ENCODE peak calls at places on chromosomes 3 and 15, in nine cellular contexts. N is upper lobe of left lung, R is tibial nerve, V is suprapubic skin, A is HepG2, S is GM12878, B is ovary, J is SK-N-SH, I is transverse colon. Q is an unnamed sample.

GRCh38 chr15:77002954-77003912 is 8.3 kb downstream of the PSTPIP1 start:
- DNase-seq in N (peak; percentile 88), R (peak; percentile 52), V (no peak), A (no peak), S (peak; percentile 77), B (no peak), J (no peak), I (peak; percentile 73), Q (no peak)

GRCh38 chr3:11136116-11136515 is 18.2 kb upstream of the HRH1 start:
- DNase-seq in N (no peak), R (no peak), V (no peak), A (no peak), S (no peak), B (no peak), J (no peak), I (no peak), Q (no peak)

GRCh38 chr3:183904833-183905780 is 20.4 kb upstream of the PARL start:
- DNase-seq in N (no peak), R (no peak), V (no peak), A (no peak), S (no peak), B (no peak), J (no peak), I (no peak), Q (no peak)

GRCh38 chr3:105965384-105965783 is 96.6 kb upstream of the CBLB start:
- DNase-seq in N (no peak), R (peak; percentile 68), V (no peak), A (no peak), S (no peak), B (no peak), J (no peak), I (no peak), Q (no peak)

GRCh38 chr3:128427175-128427857 is 39.4 kb downstream of the DNAJB8 start:
- DNase-seq in N (no peak), R (no peak), V (no peak), A (no peak), S (no peak), B (no peak), J (peak; percentile 60), I (no peak), Q (no peak)

GRCh38 chr3:85397434-85397833 is 438.6 kb downstream of the CADM2 start:
- DNase-seq in N (no peak), R (no peak), V (no peak), A (no peak), S (no peak), B (no peak), J (no peak), I (no peak), Q (no peak)

GRCh38 chr3:42012378-42012934 is 50.6 kb upstream of the ULK4 start:
- DNase-seq in N (no peak), R (no peak), V (no peak), A (no peak), S (no peak), B (no peak), J (no peak), I (no peak), Q (no peak)

GRCh38 chr3:54756330-54756731 is 171.5 kb downstream of the LRTM1 start:
- DNase-seq in N (no peak), R (no peak), V (no peak), A (no peak), S (no peak), B (no peak), J (no peak), I (no peak), Q (no peak)

GRCh38 chr15:100131321-100132224 is 210.2 kb downstream of the ADAMTS17 start:
- DNase-seq in N (peak; percentile 40), R (no peak), V (no peak), A (peak; percentile 61), S (no peak), B (peak; percentile 43), J (no peak), I (peak; percentile 24), Q (no peak)

GRCh38 chr3:118817748-118818165 is 216.9 kb downstream of the IGSF11 start:
- DNase-seq in N (peak; percentile 25), R (peak; percentile 36), V (no peak), A (peak; percentile 48), S (no peak), B (no peak), J (peak; percentile 59), I (peak; percentile 13), Q (peak; percentile 17)

GRCh38 chr15:98755138-98755537 is 106.8 kb downstream of the IGF1R start:
- DNase-seq in N (no peak), R (no peak), V (no peak), A (no peak), S (no peak), B (no peak), J (no peak), I (no peak), Q (no peak)

GRCh38 chr15:33425149-33425548 is 114.4 kb downstream of the RYR3 start:
- DNase-seq in N (no peak), R (peak; percentile 16), V (no peak), A (no peak), S (no peak), B (no peak), J (no peak), I (no peak), Q (no peak)

GRCh38 chr3:145134738-145135137 is 1026.2 kb downstream of the PLOD2 start:
- DNase-seq in N (no peak), R (no peak), V (no peak), A (no peak), S (no peak), B (no peak), J (no peak), I (no peak), Q (no peak)

GRCh38 chr15:65834603-65835282 is 34.5 kb upstream of the RAB11A start:
- DNase-seq in N (no peak), R (no peak), V (no peak), A (no peak), S (no peak), B (no peak), J (no peak), I (no peak), Q (no peak)

GRCh38 chr15:65835452-65835851 is 33.8 kb upstream of the RAB11A start:
- DNase-seq in N (no peak), R (no peak), V (no peak), A (no peak), S (no peak), B (no peak), J (no peak), I (no peak), Q (no peak)

GRCh38 chr15:65833501-65834220 is 35.6 kb upstream of the RAB11A start:
- DNase-seq in N (peak; percentile 43), R (no peak), V (no peak), A (peak; percentile 29), S (no peak), B (no peak), J (peak; percentile 49), I (peak; percentile 28), Q (no peak)

GRCh38 chr15:65829150-65829764 is 37.2 kb upstream of the DENND4A start:
- DNase-seq in N (no peak), R (no peak), V (no peak), A (peak; percentile 33), S (no peak), B (no peak), J (peak; percentile 44), I (no peak), Q (no peak)

DNA sequence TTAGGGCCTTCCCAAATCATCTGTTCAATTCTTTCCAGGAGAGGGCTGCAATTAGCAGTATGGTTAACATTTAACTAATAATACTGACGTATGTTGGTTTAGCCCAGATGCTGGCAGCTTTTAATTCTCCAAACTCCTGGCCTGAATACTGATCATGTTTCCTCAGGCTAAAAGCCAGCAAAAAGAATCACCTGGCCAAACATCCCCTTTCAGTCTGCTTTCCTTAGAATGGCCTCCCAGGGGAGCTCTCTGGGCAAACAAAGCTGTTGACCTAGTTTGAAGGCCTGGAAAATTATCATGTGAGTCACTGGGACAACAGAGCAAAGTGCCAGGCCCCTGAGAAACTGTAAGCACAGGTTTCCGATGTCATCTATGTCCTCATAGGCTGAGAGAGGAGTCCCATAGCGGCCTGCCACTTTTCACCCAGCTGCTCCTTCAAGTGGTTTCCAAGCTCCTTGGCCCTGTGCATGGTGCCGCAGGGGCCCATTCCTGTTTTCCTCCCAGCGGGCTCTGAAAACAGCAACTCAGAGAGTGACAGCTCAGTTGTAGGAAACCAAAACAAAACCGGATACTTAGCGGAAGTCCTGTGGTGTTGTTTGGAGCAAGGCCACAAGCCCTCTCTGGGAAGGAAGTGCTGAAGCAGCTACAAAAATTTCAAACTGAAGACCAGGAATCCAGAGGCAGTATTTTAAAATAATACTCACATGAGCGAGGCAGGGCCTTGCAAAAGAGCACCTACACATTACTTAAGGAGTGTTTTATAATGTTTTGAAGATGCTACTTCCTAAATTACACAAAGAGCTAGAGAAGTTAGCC is 36.5 kb upstream of the RAB11A start:
- DNase-seq in N (peak; percentile 89), R (peak; percentile 95), V (peak; percentile 92), A (peak; percentile 100), S (no peak), B (peak; percentile 88), J (peak; percentile 39), I (peak; percentile 82), Q (peak; percentile 95)
- H3K4me3 ChIP-seq in N (peak overlapping the region; percentile 28), R (no peak overlapping the region), V (peak overlapping the region; percentile 30), A (peak overlapping the region; percentile 66), S (peak overlapping the region; percentile 45), B (peak overlapping the region; percentile 30), J (no peak overlapping the region), I (no peak overlapping the region), Q (peak overlapping the region; percentile 19)

DNA sequence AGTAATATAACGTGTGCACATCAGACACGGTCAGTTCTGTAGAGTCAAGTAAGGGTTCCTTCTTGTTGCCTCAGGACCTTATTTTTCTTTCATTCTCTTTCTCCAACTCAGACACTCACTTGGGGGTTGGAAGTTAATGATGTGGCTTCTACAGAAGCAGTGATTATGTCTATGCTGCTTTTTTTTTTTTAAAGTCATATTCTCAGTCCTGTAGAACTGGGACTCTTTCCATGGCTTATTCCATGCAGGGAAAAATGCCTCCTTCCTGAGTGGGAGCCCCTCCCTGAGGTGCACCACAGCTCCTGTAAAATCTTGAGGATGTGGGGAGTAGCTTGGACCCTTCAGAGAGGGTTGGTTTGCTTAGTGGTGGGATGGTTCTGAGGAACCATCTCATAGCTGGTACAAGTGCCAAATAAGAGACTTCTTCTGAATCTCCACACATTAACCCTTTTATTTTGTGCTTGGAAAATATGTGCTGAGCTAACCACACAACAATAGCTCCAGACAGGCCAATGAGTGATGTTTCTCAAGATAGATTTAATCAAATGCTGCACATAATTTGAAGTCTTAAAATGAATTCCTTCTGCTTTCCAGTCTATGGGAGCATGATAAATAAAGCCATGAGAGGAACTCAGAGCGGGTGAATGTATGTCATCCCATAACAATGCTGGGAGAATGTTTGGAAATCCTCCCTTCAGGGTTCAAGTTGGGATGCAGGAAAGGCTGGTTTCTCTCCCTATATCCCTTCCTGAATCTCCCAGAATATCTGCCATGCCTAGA is 23.3 kb upstream of the FSTL1 start:
- DNase-seq in N (no peak), R (no peak), V (no peak), A (no peak), S (no peak), B (no peak), J (no peak), I (no peak), Q (no peak)
- TF ChIP-seq EP300 in N (no peak), R (no peak), V (no peak), A (no peak), S (no peak), B (no peak), J (no peak), I (no peak), Q (no peak)

GRCh38 chr3:58238830-58239229 is 1.2 kb downstream of the ABHD6 start:
- DNase-seq in N (no peak), R (no peak), V (no peak), A (no peak), S (no peak), B (no peak), J (no peak), I (no peak), Q (no peak)
- H3K4me3 ChIP-seq in N (peak overlapping the region; percentile 81), R (peak overlapping the region; percentile 66), V (peak overlapping the region; percentile 96), A (no peak overlapping the region), S (peak overlapping the region; percentile 68), B (peak overlapping the region; percentile 68), J (peak overlapping the region; percentile 79), I (peak overlapping the region; percentile 84), Q (peak overlapping the region; percentile 84)

GRCh38 chr3:57048052-57048671 is 12.3 kb upstream of the SPATA12 start:
- DNase-seq in N (no peak), R (peak; percentile 73), V (peak; percentile 82), A (no peak), S (no peak), B (no peak), J (no peak), I (no peak), Q (no peak)
- TF ChIP-seq EP300 in N (no peak), R (peak; percentile 72), V (no peak), A (no peak), S (no peak), B (no peak), J (no peak), I (no peak), Q (no peak)

Q was measured in esophagus muscularis mucosa.